ENCODE peak calls at places on chromosomes 7 and 10, in six cellular contexts. One of them, this sample, is unnamed.

GRCh38 chr7:18212308-18212707 is 184.7 kb upstream of the PRPS1L1 start:
- DNase-seq in HepG2: no peak
- DNase-seq in A549: no peak
- DNase-seq in stomach: no peak
- DNase-seq in sigmoid colon: no peak
- DNase-seq in H1: no peak
- DNase-seq in this sample: no peak

GRCh38 chr7:132738254-132738653 is 162.0 kb upstream of the PLXNA4 start:
- DNase-seq in A549: peak; percentile 28
- DNase-seq in stomach: no peak
- DNase-seq in H1: no peak
- DNase-seq in sigmoid colon: no peak
- DNase-seq in HepG2: no peak
- DNase-seq in this sample: no peak

GRCh38 chr10:132544744-132545658 is 7.4 kb downstream of the INPP5A start:
- DNase-seq in HepG2: no peak
- DNase-seq in sigmoid colon: peak; percentile 63
- DNase-seq in stomach: no peak
- DNase-seq in H1: no peak
- DNase-seq in A549: no peak
- DNase-seq in this sample: no peak

GRCh38 chr10:127149613-127150081 is 46.7 kb downstream of the INSYN2A start:
- DNase-seq in stomach: no peak
- DNase-seq in H1: no peak
- DNase-seq in HepG2: no peak
- DNase-seq in sigmoid colon: no peak
- DNase-seq in A549: no peak
- DNase-seq in this sample: no peak

GRCh38 chr7:80772347-80773101 is 134.1 kb downstream of the CD36 start:
- DNase-seq in HepG2: no peak
- DNase-seq in A549: no peak
- DNase-seq in sigmoid colon: no peak
- DNase-seq in stomach: no peak
- DNase-seq in H1: no peak
- DNase-seq in this sample: no peak

GRCh38 chr10:31059323-31059722 is 27.7 kb upstream of the ZNF438 start:
- DNase-seq in sigmoid colon: no peak
- DNase-seq in HepG2: no peak
- DNase-seq in A549: no peak
- DNase-seq in H1: no peak
- DNase-seq in stomach: no peak
- DNase-seq in this sample: no peak

GRCh38 chr10:42926831-42927230 is 144.2 kb downstream of the BMS1 start:
- DNase-seq in stomach: no peak
- DNase-seq in HepG2: no peak
- DNase-seq in A549: no peak
- DNase-seq in sigmoid colon: no peak
- DNase-seq in H1: no peak
- DNase-seq in this sample: no peak

GRCh38 chr10:78778446-78779338 is 290.1 kb upstream of the ZMIZ1 start:
- DNase-seq in stomach: no peak
- DNase-seq in A549: no peak
- DNase-seq in sigmoid colon: no peak
- DNase-seq in H1: no peak
- DNase-seq in HepG2: peak; percentile 28
- DNase-seq in this sample: no peak

GRCh38 chr10:2883238-2883637 is 184.1 kb upstream of the PFKP start:
- DNase-seq in A549: no peak
- DNase-seq in H1: no peak
- DNase-seq in HepG2: no peak
- DNase-seq in stomach: no peak
- DNase-seq in sigmoid colon: no peak
- DNase-seq in this sample: no peak

GRCh38 chr7:77378584-77378983 is 37.6 kb downstream of the GSAP start:
- DNase-seq in stomach: no peak
- DNase-seq in A549: no peak
- DNase-seq in H1: no peak
- DNase-seq in sigmoid colon: no peak
- DNase-seq in HepG2: no peak
- DNase-seq in this sample: no peak

GRCh38 chr10:23439920-23440875 is 1.3 kb downstream of the OTUD1 start:
- DNase-seq in HepG2: no peak
- DNase-seq in sigmoid colon: peak; percentile 65
- DNase-seq in A549: peak; percentile 14
- DNase-seq in stomach: peak; percentile 31
- DNase-seq in H1: no peak
- DNase-seq in this sample: peak; percentile 35

GRCh38 chr10:103921750-103922195 is 3.8 kb upstream of the STN1 start:
- DNase-seq in sigmoid colon: no peak
- DNase-seq in stomach: peak; percentile 50
- DNase-seq in H1: no peak
- DNase-seq in A549: no peak
- DNase-seq in HepG2: peak; percentile 66
- DNase-seq in this sample: peak; percentile 40

GRCh38 chr10:102230264-102230860 is 4.3 kb downstream of the ELOVL3 start:
- DNase-seq in stomach: peak; percentile 60
- DNase-seq in sigmoid colon: no peak
- DNase-seq in HepG2: no peak
- DNase-seq in H1: no peak
- DNase-seq in A549: peak; percentile 66
- DNase-seq in this sample: peak; percentile 35

GRCh38 chr7:116041615-116042014 is 11.1 kb upstream of the TFEC start:
- DNase-seq in A549: no peak
- DNase-seq in HepG2: no peak
- DNase-seq in sigmoid colon: no peak
- DNase-seq in stomach: no peak
- DNase-seq in H1: no peak
- DNase-seq in this sample: no peak

GRCh38 chr10:35765039-35765662 is 123.1 kb upstream of the FZD8 start:
- DNase-seq in sigmoid colon: no peak
- DNase-seq in A549: no peak
- DNase-seq in H1: no peak
- DNase-seq in stomach: peak; percentile 36
- DNase-seq in HepG2: no peak
- DNase-seq in this sample: peak; percentile 25

GRCh38 chr7:74656421-74656910 is 1.1 kb upstream of the GTF2I start:
- DNase-seq in HepG2: peak; percentile 51
- DNase-seq in A549: peak; percentile 44
- DNase-seq in sigmoid colon: peak; percentile 79
- DNase-seq in stomach: peak; percentile 57
- DNase-seq in H1: no peak
- DNase-seq in this sample: peak; percentile 66

GRCh38 chr10:76555271-76555670 is 1082.3 kb downstream of the KCNMA1 start:
- DNase-seq in A549: no peak
- DNase-seq in HepG2: no peak
- DNase-seq in sigmoid colon: no peak
- DNase-seq in H1: no peak
- DNase-seq in stomach: no peak
- DNase-seq in this sample: no peak
- H3K27ac ChIP-seq in A549: no peak overlapping the region
- H3K27ac ChIP-seq in HepG2: no peak overlapping the region
- H3K27ac ChIP-seq in sigmoid colon: peak overlapping the region; percentile 73
- H3K27ac ChIP-seq in H1: no peak overlapping the region
- H3K27ac ChIP-seq in stomach: no peak overlapping the region
- H3K27ac ChIP-seq in this sample: no peak overlapping the region

DNA sequence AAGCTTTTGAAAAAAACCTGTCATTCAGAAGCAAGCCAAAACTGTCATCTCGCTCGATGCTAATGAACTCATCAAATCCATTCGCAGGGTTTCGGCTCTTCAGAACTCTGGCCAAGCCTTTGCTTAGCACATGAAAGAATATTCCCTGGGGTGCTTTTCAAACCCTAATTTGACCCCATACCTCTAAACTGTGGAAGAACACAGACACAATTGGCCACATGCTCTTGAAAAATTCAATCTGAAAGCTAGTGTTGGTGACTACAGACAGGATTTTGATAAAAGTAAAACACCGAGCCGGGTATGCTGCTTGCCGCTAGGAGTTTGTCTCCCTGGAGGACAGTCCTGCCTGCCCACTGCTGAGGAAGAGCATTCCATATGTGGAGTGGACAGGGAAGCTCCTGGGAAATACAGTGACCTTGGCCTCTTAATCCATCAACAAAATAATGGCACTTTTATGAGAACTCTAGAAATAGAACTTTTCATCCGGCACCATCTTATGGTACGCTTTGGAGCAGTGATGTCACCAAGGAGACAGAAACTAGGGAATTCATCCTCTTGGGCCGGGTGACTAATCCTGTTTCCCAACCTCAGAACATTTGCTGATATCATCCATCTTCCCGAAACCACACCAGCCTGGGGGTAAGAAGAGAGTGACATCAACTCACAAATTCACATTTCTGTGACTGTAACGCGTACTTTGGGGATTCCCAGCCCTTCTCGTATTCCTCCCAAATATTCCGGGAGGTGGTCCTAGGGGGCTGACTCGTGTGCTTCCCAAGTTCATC is 34.2 kb downstream of the MTURN start:
- DNase-seq in HepG2: no peak
- DNase-seq in A549: peak; percentile 36
- DNase-seq in sigmoid colon: no peak
- DNase-seq in stomach: no peak
- DNase-seq in H1: peak; percentile 44
- DNase-seq in this sample: no peak
- TF ChIP-seq EP300 in HepG2: no peak
- TF ChIP-seq EP300 in A549: no peak
- TF ChIP-seq EP300 in sigmoid colon: no peak
- TF ChIP-seq EP300 in stomach: no peak
- TF ChIP-seq EP300 in H1: peak; percentile 59
- TF ChIP-seq EP300 in this sample: no peak

GRCh38 chr10:44382981-44383748 is 1.7 kb downstream of the CXCL12 start:
- DNase-seq in HepG2: no peak
- DNase-seq in stomach: peak; percentile 11
- DNase-seq in sigmoid colon: peak; percentile 58
- DNase-seq in H1: no peak
- DNase-seq in A549: no peak
- DNase-seq in this sample: no peak
- H3K4me3 ChIP-seq in HepG2: no peak overlapping the region
- H3K4me3 ChIP-seq in stomach: peak overlapping the region; percentile 56
- H3K4me3 ChIP-seq in sigmoid colon: peak overlapping the region; percentile 60
- H3K4me3 ChIP-seq in H1: peak overlapping the region; percentile 66
- H3K4me3 ChIP-seq in A549: no peak overlapping the region
- H3K4me3 ChIP-seq in this sample: peak overlapping the region; percentile 56

GRCh38 chr10:86867149-86867548 is 90.3 kb downstream of the MMRN2 start:
- DNase-seq in HepG2: no peak
- DNase-seq in stomach: no peak
- DNase-seq in sigmoid colon: no peak
- DNase-seq in A549: no peak
- DNase-seq in H1: no peak
- DNase-seq in this sample: no peak

GRCh38 chr10:86862373-86862772 is 95.0 kb downstream of the MMRN2 start:
- DNase-seq in H1: no peak
- DNase-seq in A549: no peak
- DNase-seq in HepG2: no peak
- DNase-seq in stomach: no peak
- DNase-seq in sigmoid colon: no peak
- DNase-seq in this sample: no peak

GRCh38 chr10:86861351-86861750 is 96.1 kb downstream of the MMRN2 start:
- DNase-seq in stomach: no peak
- DNase-seq in HepG2: peak; percentile 67
- DNase-seq in sigmoid colon: no peak
- DNase-seq in A549: no peak
- DNase-seq in H1: no peak
- DNase-seq in this sample: no peak

GRCh38 chr10:86863443-86863842 is 94.0 kb downstream of the MMRN2 start:
- DNase-seq in A549: no peak
- DNase-seq in sigmoid colon: no peak
- DNase-seq in stomach: no peak
- DNase-seq in H1: no peak
- DNase-seq in HepG2: no peak
- DNase-seq in this sample: no peak

GRCh38 chr10:86862786-86863185 is 94.6 kb downstream of the MMRN2 start:
- DNase-seq in stomach: peak; percentile 40
- DNase-seq in HepG2: peak; percentile 56
- DNase-seq in H1: no peak
- DNase-seq in A549: no peak
- DNase-seq in sigmoid colon: no peak
- DNase-seq in this sample: no peak
- H3K27ac ChIP-seq in stomach: peak overlapping the region; percentile 8
- H3K27ac ChIP-seq in HepG2: no peak overlapping the region
- H3K27ac ChIP-seq in H1: no peak overlapping the region
- H3K27ac ChIP-seq in A549: no peak overlapping the region
- H3K27ac ChIP-seq in sigmoid colon: peak overlapping the region; percentile 57
- H3K27ac ChIP-seq in this sample: no peak overlapping the region